ENCODE peak calls at places on chromosomes 4 and X, in five cellular contexts. J, T, I, Y and C are unnamed samples.

GRCh38 chrX:46254623-46255022 is 290.6 kb downstream of the ZNF674 start:
- DNase-seq in J (no peak), T (no peak), I (no peak), Y (no peak), C (no peak)

GRCh38 chr4:73822812-73823480 is 13.5 kb upstream of the CXCL6 start:
- DNase-seq in J (no peak), T (no peak), I (no peak), Y (peak), C (no peak)

GRCh38 chr4:166635367-166635766 is 598.9 kb downstream of the SPOCK3 start:
- DNase-seq in J (no peak), T (no peak), I (no peak), Y (no peak), C (no peak)

GRCh38 chr4:150257338-150257737 is 179.1 kb downstream of the DCLK2 start:
- DNase-seq in J (no peak), T (no peak), I (no peak), Y (no peak), C (no peak)

GRCh38 chrX:101530944-101531343 is 19.4 kb upstream of the ARMCX1 start:
- DNase-seq in J (no peak), T (no peak), I (no peak), Y (no peak), C (no peak)

GRCh38 chr4:14749910-14750309 is 252.4 kb upstream of the CPEB2 start:
- DNase-seq in J (peak), T (peak), I (no peak), Y (peak), C (no peak)

GRCh38 chr4:76997454-76997853 is 47.9 kb downstream of the SEPTIN11 start:
- DNase-seq in J (no peak), T (no peak), I (no peak), Y (no peak), C (no peak)

GRCh38 chr4:8394806-8395205 is 45.7 kb downstream of the ACOX3 start:
- DNase-seq in J (no peak), T (no peak), I (no peak), Y (no peak), C (no peak)

GRCh38 chrX:16278927-16279326 is 111.6 kb downstream of the MAGEB17 start:
- DNase-seq in J (no peak), T (no peak), I (no peak), Y (no peak), C (no peak)

GRCh38 chr4:4922441-4922840 is 63.0 kb downstream of the MSX1 start:
- DNase-seq in J (no peak), T (no peak), I (no peak), Y (no peak), C (no peak)

GRCh38 chr4:128768373-128768996 is 41.0 kb upstream of the JADE1 start:
- DNase-seq in J (no peak), T (no peak), I (peak), Y (no peak), C (no peak)

GRCh38 chr4:106315476-106315967 is 487 bp downstream of the TBCK start:
- DNase-seq in J (no peak), T (no peak), I (peak), Y (peak), C (peak)

GRCh38 chr4:85430697-85431096 is 44.3 kb upstream of the ARHGAP24 start:
- DNase-seq in J (no peak), T (no peak), I (peak), Y (no peak), C (no peak)

GRCh38 chr4:124144302-124144701 is 568.2 kb downstream of the ANKRD50 start:
- DNase-seq in J (no peak), T (no peak), I (no peak), Y (peak), C (no peak)

GRCh38 chr4:54643172-54643571 is 14.6 kb upstream of the KIT start:
- DNase-seq in J (no peak), T (no peak), I (no peak), Y (no peak), C (no peak)

GRCh38 chr4:109016200-109016599 is 253.3 kb upstream of the ETNPPL start:
- DNase-seq in J (no peak), T (no peak), I (no peak), Y (no peak), C (no peak)

GRCh38 chr4:105808459-105809041 is 86.7 kb upstream of the NPNT start:
- DNase-seq in J (no peak), T (peak), I (peak), Y (peak), C (no peak)

GRCh38 chr4:63296773-63297172 is 1112.5 kb downstream of the TECRL start:
- DNase-seq in J (no peak), T (no peak), I (no peak), Y (no peak), C (no peak)

GRCh38 chr4:38857354-38858096 is 908 bp upstream of the TLR6 start:
- DNase-seq in J (peak), T (peak), I (peak), Y (peak), C (peak)

GRCh38 chrX:10011991-10012390 is 44.8 kb downstream of the CLDN34 start:
- DNase-seq in J (no peak), T (no peak), I (no peak), Y (no peak), C (no peak)

GRCh38 chr4:183098080-183098722 is 856 bp upstream of the WWC2 start:
- DNase-seq in J (peak), T (no peak), I (peak), Y (peak), C (peak)

GRCh38 chr4:185465707-185466106 is 5.8 kb downstream of the CCDC110 start:
- DNase-seq in J (no peak), T (no peak), I (no peak), Y (no peak), C (no peak)

GRCh38 chrX:115966920-115967319 is 203.6 kb upstream of the AGTR2 start:
- DNase-seq in J (no peak), T (no peak), I (no peak), Y (peak), C (no peak)

GRCh38 chr4:182486895-182487294 is 243.7 kb downstream of the TENM3 start:
- DNase-seq in J (no peak), T (no peak), I (peak), Y (peak), C (no peak)

GRCh38 chr4:38242822-38243384 is 282.7 kb downstream of the PTTG2 start:
- DNase-seq in J (no peak), T (no peak), I (no peak), Y (no peak), C (no peak)

GRCh38 chr4:43496602-43497001 is 604.1 kb downstream of the GRXCR1 start:
- DNase-seq in J (no peak), T (no peak), I (no peak), Y (no peak), C (no peak)

GRCh38 chr4:138087181-138087714 is 154.9 kb downstream of the SLC7A11 start:
- DNase-seq in J (no peak), T (no peak), I (no peak), Y (no peak), C (no peak)

GRCh38 chr4:1879491-1879890 is 8.3 kb downstream of the NSD2 start:
- DNase-seq in J (no peak), T (no peak), I (no peak), Y (peak), C (no peak)

GRCh38 chrX:115344885-115345653 is 55.6 kb downstream of the LUZP4 start:
- DNase-seq in J (no peak), T (peak), I (peak), Y (peak), C (peak)

GRCh38 chr4:48699470-48699869 is 80.6 kb downstream of the FRYL start:
- DNase-seq in J (no peak), T (no peak), I (peak), Y (no peak), C (no peak)

GRCh38 chrX:141220342-141221008 is 21.8 kb downstream of the SPANXC start:
- DNase-seq in J (no peak), T (peak), I (peak), Y (peak), C (no peak)

GRCh38 chr4:177287298-177287697 is 22.4 kb upstream of the NEIL3 start:
- DNase-seq in J (no peak), T (no peak), I (no peak), Y (no peak), C (no peak)

GRCh38 chr4:7788193-7788592 is 151.5 kb downstream of the AFAP1 start:
- DNase-seq in J (no peak), T (no peak), I (no peak), Y (no peak), C (no peak)

GRCh38 chr4:42302348-42302747 is 94.9 kb upstream of the SHISA3 start:
- DNase-seq in J (no peak), T (no peak), I (no peak), Y (peak), C (peak)

GRCh38 chr4:174037631-174038030 is 245.8 kb downstream of the FBXO8 start:
- DNase-seq in J (no peak), T (no peak), I (peak), Y (no peak), C (no peak)

GRCh38 chrX:2820131-2820771 is 8.5 kb upstream of the GYG2 start:
- DNase-seq in J (no peak), T (no peak), I (no peak), Y (no peak), C (no peak)